ENCODE peak calls at places on chromosomes 16 and 17, in seven cellular contexts. U is mammary epithelial cell, Z is AG04450, Y is stomach, D is ovary, C is K562, Q is MM.1S. P is an unnamed sample.

GRCh38 chr17:20028436-20028835 is 19.3 kb downstream of the SPECC1 start:
- DNase-seq in C (no peak), U (no peak), Q (no peak), D (no peak), Z (no peak), Y (no peak), P (no peak)

GRCh38 chr17:79956853-79957252 is 78.8 kb downstream of the TBC1D16 start:
- DNase-seq in U (no peak), Q (no peak), Z (no peak), C (no peak), Y (no peak), D (peak; percentile 6), P (peak; percentile 29)

GRCh38 chr17:37742114-37742761 is 2.6 kb downstream of the HNF1B start:
- DNase-seq in Y (peak; percentile 37), D (no peak), C (no peak), U (peak; percentile 16), Z (no peak), Q (no peak), P (no peak)

GRCh38 chr16:2250652-2251280 is 621 bp downstream of the ECI1 start:
- DNase-seq in U (peak; percentile 53), Q (peak; percentile 69), D (no peak), Y (peak; percentile 62), C (no peak), Z (no peak), P (no peak)

GRCh38 chr17:40522250-40522960 is 21.0 kb upstream of the TNS4 start:
- DNase-seq in C (no peak), Z (no peak), U (no peak), D (no peak), Q (no peak), Y (no peak), P (no peak)

GRCh38 chr17:2947996-2948550 is 115.3 kb downstream of the OR1D5 start:
- DNase-seq in C (no peak), U (no peak), D (no peak), Z (no peak), Y (no peak), Q (no peak), P (no peak)

GRCh38 chr17:4934173-4934979 is 2.3 kb downstream of the GP1BA start:
- DNase-seq in Y (peak; percentile 69), D (no peak), Q (peak; percentile 69), Z (no peak), C (peak; percentile 40), U (peak; percentile 39), P (no peak)

GRCh38 chr17:30318190-30318589 is 15.7 kb downstream of the TMIGD1 start:
- DNase-seq in C (no peak), Z (no peak), U (peak; percentile 20), Y (no peak), D (no peak), Q (no peak), P (no peak)

GRCh38 chr17:17269926-17270773 is 10.9 kb downstream of the COPS3 start:
- DNase-seq in Q (peak; percentile 18), C (no peak), D (no peak), Z (no peak), U (no peak), Y (no peak), P (no peak)

GRCh38 chr16:20851601-20852000 is 45.3 kb downstream of the REXO5 start:
- DNase-seq in Z (peak; percentile 86), C (no peak), Y (peak; percentile 82), D (peak; percentile 71), U (peak; percentile 83), Q (no peak), P (no peak)

GRCh38 chr17:29572691-29573557 is 4.4 kb downstream of the TP53I13 start:
- DNase-seq in Y (peak; percentile 52), D (peak; percentile 68), U (no peak), Q (peak; percentile 64), C (peak; percentile 64), Z (no peak), P (no peak)

GRCh38 chr16:9665851-9666271 is 516.4 kb downstream of the GRIN2A start:
- DNase-seq in C (no peak), D (no peak), Y (no peak), Q (no peak), U (peak; percentile 43), Z (no peak), P (no peak)

GRCh38 chr17:28470266-28471126 is 2.9 kb upstream of the SLC13A2 start:
- DNase-seq in U (no peak), C (peak; percentile 40), Y (no peak), Z (no peak), Q (no peak), D (no peak), P (no peak)

GRCh38 chr17:19897108-19897854 is 29.5 kb upstream of the ULK2 start:
- DNase-seq in Y (peak; percentile 61), D (peak; percentile 39), Z (no peak), Q (no peak), U (peak; percentile 24), C (no peak), P (no peak)

GRCh38 chr17:50944054-50944901 is 78.1 kb upstream of the TOB1 start:
- DNase-seq in D (peak; percentile 62), Q (peak; percentile 84), C (peak; percentile 96), Z (no peak), U (no peak), Y (peak; percentile 97), P (peak; percentile 81)

GRCh38 chr17:74778960-74779359 is 2.8 kb upstream of the NAT9 start:
- DNase-seq in C (no peak), U (no peak), D (no peak), Z (no peak), Y (no peak), Q (no peak), P (no peak)

GRCh38 chr17:6796887-6797490 is 21.0 kb downstream of the FBXO39 start:
- DNase-seq in C (no peak), Z (no peak), U (peak; percentile 94), Q (no peak), Y (no peak), D (no peak), P (no peak)

GRCh38 chr17:37039269-37039668 is 90.5 kb downstream of the AATF start:
- DNase-seq in Q (no peak), Z (no peak), D (no peak), U (no peak), Y (no peak), C (no peak), P (no peak)

GRCh38 chr17:49514374-49514738 is 19.3 kb downstream of the NGFR start:
- DNase-seq in C (peak; percentile 61), D (no peak), Y (no peak), Q (peak; percentile 6), U (no peak), Z (no peak), P (no peak)
- H3K27ac ChIP-seq in C (no peak overlapping the region), D (peak overlapping the region; percentile 81), Y (peak overlapping the region; percentile 70), Q (no peak overlapping the region), U (no peak overlapping the region), Z (no peak overlapping the region), P (no peak overlapping the region)

DNA sequence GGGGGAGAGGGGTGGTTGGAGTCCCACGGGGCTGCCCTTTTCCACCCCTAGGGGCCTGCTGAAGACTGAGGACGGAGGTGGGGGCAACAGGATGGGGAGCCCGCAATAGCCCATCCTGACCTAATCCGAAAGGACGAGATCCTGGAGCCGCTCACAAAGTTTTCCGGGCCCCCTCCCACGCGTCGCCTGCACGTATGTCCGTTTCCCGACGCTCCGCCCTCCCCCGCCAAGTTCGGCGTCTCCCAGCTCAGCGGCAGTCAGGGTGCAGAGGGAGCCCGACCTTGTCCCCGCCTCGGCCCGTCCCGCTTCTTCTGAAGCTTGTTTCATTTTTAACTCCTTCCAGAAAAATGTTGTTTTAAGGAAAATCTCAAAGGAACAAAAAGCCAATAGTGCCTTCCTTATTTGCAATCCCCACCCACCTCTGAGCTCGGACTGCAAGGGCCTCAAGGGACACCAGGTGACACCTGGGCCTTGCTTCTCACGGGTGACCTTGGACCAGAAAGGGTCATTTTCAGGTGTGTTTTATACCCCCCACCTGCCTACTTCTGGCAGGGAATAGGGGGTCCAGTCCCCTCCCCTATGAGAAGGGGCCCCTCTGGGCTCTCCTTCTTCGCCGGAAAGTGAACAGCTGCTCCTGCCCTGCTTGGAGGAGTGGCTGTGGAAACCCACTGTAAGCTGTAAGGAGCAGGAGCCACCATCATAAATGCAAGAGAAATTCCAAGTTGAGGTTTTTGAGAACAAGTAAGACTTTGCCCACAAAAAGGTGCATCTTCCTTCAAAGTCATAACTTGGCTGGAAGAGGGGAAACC is 3.4 kb upstream of the ZNF423 start:
- DNase-seq in U (no peak), C (no peak), Z (no peak), Q (no peak), Y (no peak), D (peak; percentile 85), P (no peak)
- TF ChIP-seq CTCF in U (no peak), C (no peak), Z (no peak), Q (no peak), Y (no peak), D (no peak), P (no peak)

DNA sequence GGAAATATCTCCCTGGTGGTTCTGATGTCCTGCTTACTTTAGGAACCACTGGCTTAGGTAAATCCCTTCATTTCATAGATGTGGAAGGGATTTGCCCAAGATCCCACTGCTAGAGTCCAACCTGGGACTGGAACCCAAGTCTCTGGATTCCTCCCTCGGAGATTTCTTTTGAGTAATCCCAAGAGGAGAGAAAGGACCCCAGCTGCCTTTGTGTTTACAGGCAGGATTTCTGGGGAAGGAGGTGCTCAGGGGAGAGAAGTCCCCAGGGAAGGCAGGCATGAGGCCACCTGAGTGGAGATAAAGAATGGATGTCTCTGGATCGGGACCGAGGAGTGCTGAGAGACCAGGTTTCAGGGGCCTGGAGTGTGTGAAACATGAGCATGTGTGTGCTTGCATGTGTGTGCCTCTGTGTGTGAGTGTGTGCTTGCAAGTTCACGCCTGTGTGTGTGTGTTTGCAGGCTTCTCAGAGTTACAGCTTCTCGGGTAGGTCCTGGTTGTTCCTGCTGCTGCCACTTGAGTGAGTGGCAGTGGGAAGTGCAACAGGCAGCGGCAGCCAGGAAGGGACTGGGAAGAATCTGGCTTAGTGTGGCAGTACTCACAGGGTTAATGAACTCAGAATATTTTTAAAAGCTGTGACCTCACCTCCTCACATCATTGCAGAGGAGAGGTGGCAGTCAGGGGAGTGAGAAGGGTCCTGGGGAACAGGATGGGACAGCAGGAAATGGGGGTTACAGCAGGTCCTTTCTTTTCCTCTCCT is 2.2 kb downstream of the KCNH6 start:
- DNase-seq in Y (no peak), U (no peak), D (no peak), C (no peak), Q (no peak), Z (no peak), P (no peak)
- H3K27ac ChIP-seq in Y (no peak overlapping the region), U (no peak overlapping the region), D (no peak overlapping the region), C (no peak overlapping the region), Q (no peak overlapping the region), Z (no peak overlapping the region), P (no peak overlapping the region)

DNA sequence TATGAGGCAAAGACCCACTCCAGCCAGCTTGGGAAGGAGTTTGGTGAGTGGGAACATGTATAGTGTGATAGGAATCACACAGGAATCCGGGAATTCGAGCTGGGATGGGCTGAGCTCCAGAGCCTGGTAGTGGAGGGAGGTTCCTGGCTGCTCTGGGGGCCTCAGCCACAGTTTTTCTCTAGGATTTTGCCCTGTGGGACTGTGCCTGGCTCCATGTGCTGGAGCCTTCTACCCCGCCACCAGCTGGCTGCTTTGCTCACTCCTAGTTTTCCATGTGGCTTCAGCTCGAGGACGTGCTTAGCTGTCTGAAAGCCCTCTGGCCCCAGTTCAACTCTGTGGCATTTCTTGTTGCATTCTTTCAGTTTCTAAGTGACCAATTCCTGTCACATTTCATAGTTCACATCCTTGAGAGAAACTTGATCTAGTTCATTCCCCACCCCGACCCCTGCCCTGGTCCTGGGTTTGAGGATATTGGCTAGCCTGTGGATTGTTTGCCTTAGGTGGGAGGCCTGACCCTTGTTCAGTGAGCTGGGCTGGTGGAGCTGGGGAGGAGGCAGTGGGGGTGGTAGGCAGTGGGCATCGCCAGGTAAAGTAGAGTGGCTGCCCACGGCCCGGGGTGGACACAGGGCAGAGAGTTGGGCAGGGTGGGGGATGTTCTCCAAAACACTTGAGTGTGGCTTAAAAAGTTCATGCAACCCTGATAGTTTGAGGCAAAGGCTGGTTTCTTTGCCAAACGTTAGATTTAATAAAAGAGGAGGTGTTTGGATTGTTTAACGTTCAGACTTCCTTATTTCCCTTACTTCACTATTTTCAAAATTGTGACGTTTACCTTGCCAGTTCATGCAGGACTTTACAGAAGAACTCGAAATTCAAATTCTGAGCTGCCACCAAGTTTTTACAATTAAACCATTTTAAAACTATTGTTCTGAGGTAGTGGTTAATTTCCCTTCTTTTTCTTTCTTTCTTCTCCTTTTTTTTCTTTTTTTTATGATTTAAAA is 5.2 kb downstream of the SEC14L1 start:
- DNase-seq in Q (peak; percentile 92), Z (no peak), Y (peak; percentile 79), D (no peak), U (no peak), C (no peak), P (peak; percentile 68)
- TF ChIP-seq CTCF in Q (peak; percentile 14), Z (peak; percentile 39), Y (no peak), D (no peak), U (peak; percentile 33), C (no peak), P (peak; percentile 49)